ENCODE peak calls at places on chromosomes 2 and 18, in five cellular contexts. T is AG09319, Y is A549, Q is EH, A is NCI-H146. Z is an unnamed sample.

GRCh38 chr18:32381761-32382160 is 88.9 kb downstream of the GAREM1 start:
- DNase-seq in T (no peak), Y (no peak), Q (no peak), A (no peak), Z (no peak)

GRCh38 chr2:241568738-241569137 is 10.2 kb downstream of the BOK start:
- DNase-seq in T (no peak), Y (no peak), Q (no peak), A (no peak), Z (no peak)

GRCh38 chr2:71950256-71951066 is 197.2 kb downstream of the CYP26B1 start:
- DNase-seq in T (no peak), Y (no peak), Q (peak), A (no peak), Z (no peak)

GRCh38 chr2:61272421-61273070 is 110.6 kb downstream of the C2orf74 start:
- DNase-seq in T (no peak), Y (no peak), Q (peak), A (no peak), Z (no peak)

GRCh38 chr2:196980498-196980897 is 54.0 kb upstream of the PGAP1 start:
- DNase-seq in T (no peak), Y (no peak), Q (no peak), A (peak), Z (no peak)

GRCh38 chr2:140589273-140589672 is 1541.5 kb downstream of the LRP1B start:
- DNase-seq in T (no peak), Y (no peak), Q (no peak), A (no peak), Z (no peak)

GRCh38 chr2:142742301-142743214 is 134.9 kb upstream of the KYNU start:
- DNase-seq in T (no peak), Y (peak), Q (peak), A (no peak), Z (no peak)

GRCh38 chr2:220075835-220076234 is 448.4 kb downstream of the SLC4A3 start:
- DNase-seq in T (no peak), Y (no peak), Q (peak), A (no peak), Z (no peak)

GRCh38 chr2:158686166-158686792 is 108.8 kb upstream of the DAPL1 start:
- DNase-seq in T (peak), Y (no peak), Q (peak), A (no peak), Z (no peak)

GRCh38 chr18:741931-742512 is 29.6 kb upstream of the ENOSF1 start:
- DNase-seq in T (no peak), Y (peak), Q (peak), A (peak), Z (no peak)

GRCh38 chr18:26103579-26103978 is 13.2 kb upstream of the SS18 start:
- DNase-seq in T (no peak), Y (peak), Q (no peak), A (no peak), Z (no peak)

GRCh38 chr2:43803113-43803512 is 29.3 kb downstream of the DYNC2LI1 start:
- DNase-seq in T (no peak), Y (no peak), Q (no peak), A (no peak), Z (no peak)

GRCh38 chr2:60479226-60480088 is 74.0 kb downstream of the BCL11A start:
- DNase-seq in T (no peak), Y (no peak), Q (no peak), A (no peak), Z (no peak)

GRCh38 chr2:240293126-240293864 is 142.2 kb upstream of the GPC1 start:
- DNase-seq in T (no peak), Y (no peak), Q (no peak), A (no peak), Z (no peak)

GRCh38 chr2:46460991-46461715 is 18.2 kb upstream of the TMEM247 start:
- DNase-seq in T (peak), Y (peak), Q (peak), A (peak), Z (no peak)

GRCh38 chr2:115733190-115733775 is 1290.8 kb downstream of the DPP10 start:
- DNase-seq in T (no peak), Y (no peak), Q (no peak), A (no peak), Z (no peak)

GRCh38 chr18:31738460-31739407 is 21.9 kb downstream of the SLC25A52 start:
- DNase-seq in T (no peak), Y (peak), Q (no peak), A (no peak), Z (no peak)

GRCh38 chr2:71385008-71385407 is 53.4 kb downstream of the ZNF638 start:
- DNase-seq in T (peak), Y (no peak), Q (peak), A (no peak), Z (no peak)

GRCh38 chr2:241774419-241775222 is 2.0 kb upstream of the GAL3ST2 start:
- DNase-seq in T (no peak), Y (no peak), Q (peak), A (peak), Z (no peak)

GRCh38 chr2:100114011-100114433 is 28.4 kb downstream of the AFF3 start:
- DNase-seq in T (no peak), Y (no peak), Q (no peak), A (no peak), Z (no peak)

GRCh38 chr2:112182581-112183034 is 44.4 kb downstream of the FBLN7 start:
- DNase-seq in T (no peak), Y (no peak), Q (no peak), A (peak), Z (peak)

GRCh38 chr2:201275991-201276390 is 15.7 kb downstream of the CASP8 start:
- DNase-seq in T (no peak), Y (no peak), Q (no peak), A (no peak), Z (no peak)

GRCh38 chr2:63663013-63663864 is 74.5 kb downstream of the MDH1 start:
- DNase-seq in T (no peak), Y (no peak), Q (peak), A (no peak), Z (no peak)